ENCODE peak calls at places on chromosomes 11 and 22, in six cellular contexts. One of them, this sample, is unnamed.

GRCh38 chr11:67997460-67997921 is 6.4 kb downstream of the UNC93B1 start:
- DNase-seq in Daoy: no peak
- DNase-seq in EH: no peak
- DNase-seq in astrocyte of the spinal cord: no peak
- DNase-seq in RKO: no peak
- DNase-seq in heart left ventricle: no peak
- DNase-seq in this sample: no peak

GRCh38 chr11:61617515-61617914 is 36.6 kb upstream of the SYT7 start:
- DNase-seq in astrocyte of the spinal cord: no peak
- DNase-seq in heart left ventricle: no peak
- DNase-seq in Daoy: no peak
- DNase-seq in RKO: peak; percentile 27
- DNase-seq in EH: no peak
- DNase-seq in this sample: no peak

GRCh38 chr11:115226556-115226955 is 277.7 kb downstream of the CADM1 start:
- DNase-seq in astrocyte of the spinal cord: peak; percentile 92
- DNase-seq in Daoy: peak; percentile 88
- DNase-seq in EH: peak; percentile 94
- DNase-seq in heart left ventricle: no peak
- DNase-seq in RKO: peak; percentile 16
- DNase-seq in this sample: peak; percentile 96

GRCh38 chr11:8713760-8714159 is 31.2 kb downstream of the RPL27A start:
- DNase-seq in heart left ventricle: no peak
- DNase-seq in astrocyte of the spinal cord: no peak
- DNase-seq in EH: no peak
- DNase-seq in RKO: no peak
- DNase-seq in Daoy: no peak
- DNase-seq in this sample: no peak

GRCh38 chr11:123586568-123586967 is 67.9 kb downstream of the SCN3B start:
- DNase-seq in EH: no peak
- DNase-seq in RKO: no peak
- DNase-seq in astrocyte of the spinal cord: no peak
- DNase-seq in Daoy: no peak
- DNase-seq in heart left ventricle: no peak
- DNase-seq in this sample: no peak

GRCh38 chr11:94504689-94505293 is 7.5 kb upstream of the C11orf97 start:
- DNase-seq in Daoy: peak; percentile 23
- DNase-seq in RKO: peak; percentile 79
- DNase-seq in heart left ventricle: no peak
- DNase-seq in astrocyte of the spinal cord: peak; percentile 67
- DNase-seq in EH: peak; percentile 65
- DNase-seq in this sample: peak; percentile 54

GRCh38 chr11:1072116-1072820 is 2.4 kb upstream of the MUC2 start:
- DNase-seq in Daoy: peak; percentile 89
- DNase-seq in astrocyte of the spinal cord: peak; percentile 52
- DNase-seq in EH: peak; percentile 26
- DNase-seq in RKO: no peak
- DNase-seq in heart left ventricle: peak; percentile 67
- DNase-seq in this sample: no peak

GRCh38 chr11:57604289-57605010 is 7.0 kb downstream of the SERPING1 start:
- DNase-seq in EH: no peak
- DNase-seq in RKO: no peak
- DNase-seq in Daoy: peak; percentile 51
- DNase-seq in astrocyte of the spinal cord: no peak
- DNase-seq in heart left ventricle: no peak
- DNase-seq in this sample: no peak

GRCh38 chr22:45009881-45010531 is at the start of gene PHF21B:
- DNase-seq in RKO: no peak
- DNase-seq in heart left ventricle: peak; percentile 60
- DNase-seq in astrocyte of the spinal cord: peak; percentile 11
- DNase-seq in EH: peak; percentile 33
- DNase-seq in Daoy: peak; percentile 86
- DNase-seq in this sample: peak; percentile 74

GRCh38 chr11:118838905-118839553 is 44.7 kb upstream of the CXCR5 start:
- DNase-seq in astrocyte of the spinal cord: no peak
- DNase-seq in EH: no peak
- DNase-seq in heart left ventricle: no peak
- DNase-seq in Daoy: no peak
- DNase-seq in RKO: no peak
- DNase-seq in this sample: no peak

GRCh38 chr22:30290318-30290678 is 993 bp upstream of the CASTOR1 start:
- DNase-seq in RKO: no peak
- DNase-seq in heart left ventricle: peak; percentile 20
- DNase-seq in astrocyte of the spinal cord: no peak
- DNase-seq in EH: peak; percentile 25
- DNase-seq in Daoy: no peak
- DNase-seq in this sample: no peak

GRCh38 chr11:29527391-29527936 is 489.4 kb downstream of the KCNA4 start:
- DNase-seq in astrocyte of the spinal cord: peak; percentile 69
- DNase-seq in Daoy: peak; percentile 6
- DNase-seq in EH: peak; percentile 40
- DNase-seq in RKO: peak; percentile 89
- DNase-seq in heart left ventricle: no peak
- DNase-seq in this sample: peak; percentile 74

GRCh38 chr11:121595717-121596156 is 143.0 kb upstream of the SORL1-AS1 start:
- DNase-seq in EH: peak; percentile 100
- DNase-seq in Daoy: peak; percentile 89
- DNase-seq in heart left ventricle: no peak
- DNase-seq in RKO: peak; percentile 83
- DNase-seq in astrocyte of the spinal cord: peak; percentile 97
- DNase-seq in this sample: peak; percentile 86

GRCh38 chr11:12777208-12777874 is 103.1 kb downstream of the TEAD1 start:
- DNase-seq in astrocyte of the spinal cord: peak; percentile 46
- DNase-seq in Daoy: no peak
- DNase-seq in EH: peak; percentile 63
- DNase-seq in heart left ventricle: no peak
- DNase-seq in RKO: no peak
- DNase-seq in this sample: no peak

GRCh38 chr22:24185501-24186351 is 4.4 kb downstream of the SUSD2 start:
- DNase-seq in heart left ventricle: no peak
- DNase-seq in Daoy: no peak
- DNase-seq in EH: no peak
- DNase-seq in astrocyte of the spinal cord: no peak
- DNase-seq in RKO: no peak
- DNase-seq in this sample: no peak

GRCh38 chr11:117861151-117862018 is 15.1 kb downstream of the FXYD6 start:
- DNase-seq in heart left ventricle: peak; percentile 77
- DNase-seq in Daoy: peak; percentile 70
- DNase-seq in RKO: no peak
- DNase-seq in astrocyte of the spinal cord: no peak
- DNase-seq in EH: peak; percentile 8
- DNase-seq in this sample: no peak

GRCh38 chr22:30829901-30830550 is 135.4 kb downstream of the OSBP2 start:
- DNase-seq in astrocyte of the spinal cord: peak; percentile 87
- DNase-seq in RKO: peak; percentile 91
- DNase-seq in EH: peak; percentile 98
- DNase-seq in Daoy: peak; percentile 75
- DNase-seq in heart left ventricle: no peak
- DNase-seq in this sample: peak; percentile 28

This sample was measured in ACHN.